ENCODE peak calls at places on chromosome 22, in eight cellular contexts. R, J, D, G, C, Q, U and K are unnamed samples.

GRCh38 chr22:27438271-27438980 is 363.1 kb downstream of the MN1 start:
- DNase-seq in R (peak), J (peak), D (peak), G (no peak), C (no peak), Q (no peak), U (peak), K (peak)

GRCh38 chr22:35452351-35452781 is 52.4 kb downstream of the MCM5 start:
- DNase-seq in R (no peak), J (no peak), D (no peak), G (no peak), C (no peak), Q (no peak), U (no peak), K (no peak)

GRCh38 chr22:35739642-35740041 is 22.0 kb downstream of the APOL5 start:
- DNase-seq in R (peak), J (no peak), D (no peak), G (no peak), C (no peak), Q (no peak), U (peak), K (peak)

GRCh38 chr22:42078469-42079318 is 806 bp upstream of the SMDT1 start:
- DNase-seq in R (peak), J (no peak), D (no peak), G (no peak), C (no peak), Q (no peak), U (no peak), K (no peak)

GRCh38 chr22:38741166-38741565 is 14.6 kb downstream of the SUN2 start:
- DNase-seq in R (no peak), J (no peak), D (no peak), G (no peak), C (no peak), Q (no peak), U (no peak), K (no peak)

GRCh38 chr22:48632641-48633246 is 1194.9 kb downstream of the BRD1 start:
- DNase-seq in R (no peak), J (no peak), D (no peak), G (no peak), C (no peak), Q (no peak), U (peak), K (peak)

GRCh38 chr22:27300661-27301285 is 500.8 kb downstream of the MN1 start:
- DNase-seq in R (no peak), J (no peak), D (no peak), G (no peak), C (no peak), Q (no peak), U (no peak), K (no peak)

GRCh38 chr22:33803371-33803770 is 116.9 kb downstream of the LARGE1 start:
- DNase-seq in R (peak), J (peak), D (no peak), G (peak), C (no peak), Q (no peak), U (peak), K (no peak)

GRCh38 chr22:40525250-40525884 is 111.2 kb downstream of the MRTFA start:
- DNase-seq in R (peak), J (peak), D (peak), G (no peak), C (no peak), Q (peak), U (peak), K (peak)

GRCh38 chr22:19213496-19214473 is 35.2 kb upstream of the SLC25A1 start:
- DNase-seq in R (peak), J (no peak), D (no peak), G (no peak), C (no peak), Q (no peak), U (peak), K (no peak)

GRCh38 chr22:41905411-41906202 is 9.3 kb downstream of the SHISA8 start:
- DNase-seq in R (no peak), J (no peak), D (no peak), G (no peak), C (no peak), Q (no peak), U (no peak), K (no peak)

GRCh38 chr22:24841261-24841660 is 35.2 kb downstream of the SGSM1 start:
- DNase-seq in R (no peak), J (no peak), D (no peak), G (no peak), C (no peak), Q (no peak), U (no peak), K (no peak)